ENCODE peak calls at places on chromosomes 12 and 14, in four cellular contexts. I is uterus, Z is stomach, D is WERI-Rb-1. Y is an unnamed sample.

GRCh38 chr12:84315926-84316325 is 596.7 kb downstream of the SLC6A15 start:
- DNase-seq in D (no peak), Z (no peak), I (no peak), Y (no peak)

GRCh38 chr14:92254786-92255185 is 68.2 kb upstream of the SLC24A4 start:
- DNase-seq in I (no peak), D (peak), Z (no peak), Y (peak)

GRCh38 chr12:92191061-92191460 is 45.4 kb upstream of the BTG1 start:
- DNase-seq in D (no peak), Z (no peak), I (no peak), Y (no peak)

GRCh38 chr12:30795660-30796507 is 41.1 kb upstream of the CAPRIN2 start:
- DNase-seq in Z (peak), D (peak), I (peak), Y (peak)

GRCh38 chr12:31732926-31733548 is 4.2 kb upstream of the AMN1 start:
- DNase-seq in I (no peak), D (no peak), Z (no peak), Y (no peak)

GRCh38 chr12:100435948-100436347 is 37.7 kb upstream of the NR1H4 start:
- DNase-seq in Z (no peak), D (no peak), I (no peak), Y (peak)

GRCh38 chr12:4112734-4113396 is 160.7 kb upstream of the CCND2 start:
- DNase-seq in Z (no peak), I (no peak), D (no peak), Y (no peak)

GRCh38 chr12:67663121-67663520 is 14.6 kb downstream of the DYRK2 start:
- DNase-seq in D (no peak), I (no peak), Z (no peak), Y (no peak)

GRCh38 chr12:131894981-131895639 is 688 bp downstream of the ULK1 start:
- DNase-seq in Z (peak), I (no peak), D (no peak), Y (no peak)

GRCh38 chr12:87200289-87200979 is 828.8 kb downstream of the C12orf50 start:
- DNase-seq in Z (no peak), I (no peak), D (no peak), Y (no peak)

GRCh38 chr12:132356686-132357622 is 27.6 kb upstream of the GALNT9 start:
- DNase-seq in I (no peak), Z (no peak), D (peak), Y (peak)

GRCh38 chr12:15256760-15257159 is 35.5 kb upstream of the RERG start:
- DNase-seq in Z (no peak), I (peak), D (no peak), Y (no peak)

GRCh38 chr14:56117765-56118610 is at the start of gene PELI2:
- DNase-seq in Z (peak), D (peak), I (peak), Y (peak)

GRCh38 chr12:85755760-85756159 is 80.4 kb downstream of the RASSF9 start:
- DNase-seq in I (no peak), D (no peak), Z (no peak), Y (no peak)

GRCh38 chr14:100827140-100827517 is 1.2 kb downstream of the MEG3 start:
- DNase-seq in I (no peak), Z (no peak), D (peak), Y (no peak)

GRCh38 chr14:52150162-52150561 is 81.3 kb upstream of the NID2 start:
- DNase-seq in Z (no peak), D (no peak), I (no peak), Y (no peak)

GRCh38 chr12:3803865-3804472 is 51.1 kb upstream of the CRACR2A start:
- DNase-seq in Z (peak), D (peak), I (peak), Y (peak)

GRCh38 chr14:34640826-34641225 is 10.9 kb upstream of the SNX6 start:
- DNase-seq in I (no peak), D (no peak), Z (no peak), Y (no peak)

GRCh38 chr12:20390846-20391245 is 22.5 kb downstream of the PDE3A start:
- DNase-seq in Z (no peak), D (no peak), I (no peak), Y (no peak)

GRCh38 chr12:90854136-90854689 is 100.8 kb downstream of the CCER1 start:
- DNase-seq in I (peak), Z (no peak), D (peak), Y (no peak)

GRCh38 chr14:90543876-90544275 is 147.0 kb downstream of the CALM1 start:
- DNase-seq in Z (no peak), I (no peak), D (no peak), Y (no peak)

GRCh38 chr12:66004922-66005703 is 125.4 kb downstream of the LLPH start:
- DNase-seq in Z (no peak), I (no peak), D (no peak), Y (no peak)

GRCh38 chr14:99232406-99233214 is 39.4 kb downstream of the BCL11B start:
- DNase-seq in Z (no peak), I (no peak), D (no peak), Y (no peak)

GRCh38 chr12:124916370-124917134 is 2.1 kb upstream of the UBC start:
- DNase-seq in D (no peak), Z (peak), I (peak), Y (peak)

GRCh38 chr14:88535149-88535548 is 19.7 kb downstream of the PTPN21 start:
- DNase-seq in Z (no peak), I (no peak), D (no peak), Y (no peak)

GRCh38 chr12:50467441-50467840 is 37.3 kb upstream of the DIP2B start:
- DNase-seq in Z (no peak), D (no peak), I (no peak), Y (no peak)

GRCh38 chr12:66693901-66694513 is 15.1 kb upstream of the GRIP1 start:
- DNase-seq in I (peak), D (peak), Z (no peak), Y (no peak)

GRCh38 chr12:15806826-15807225 is 17.6 kb upstream of the EPS8 start:
- DNase-seq in D (no peak), Z (no peak), I (no peak), Y (no peak)

GRCh38 chr14:99685061-99685995 is 1.2 kb downstream of the CYP46A1 start:
- DNase-seq in Z (peak), I (no peak), D (peak), Y (no peak)

GRCh38 chr12:5096241-5096880 is 52.7 kb downstream of the KCNA5 start:
- DNase-seq in D (no peak), I (no peak), Z (no peak), Y (no peak)

GRCh38 chr12:112149596-112149995 is 24.2 kb downstream of the TRAFD1 start:
- DNase-seq in I (no peak), D (no peak), Z (no peak), Y (no peak)

GRCh38 chr12:47082963-47083621 is 3.3 kb upstream of the AMIGO2 start:
- DNase-seq in I (no peak), D (no peak), Z (no peak), Y (no peak)

GRCh38 chr12:65302891-65303290 is 24.4 kb downstream of the MSRB3 start:
- DNase-seq in I (no peak), D (no peak), Z (no peak), Y (no peak)

GRCh38 chr12:132311201-132311915 is 18.0 kb downstream of the GALNT9 start:
- DNase-seq in I (no peak), Z (no peak), D (no peak), Y (no peak)

GRCh38 chr12:57430117-57430930 is 519 bp downstream of the R3HDM2 start:
- DNase-seq in I (peak), D (no peak), Z (peak), Y (peak)

GRCh38 chr14:100526632-100527031 is 60.6 kb downstream of the BEGAIN start:
- DNase-seq in Z (peak), I (no peak), D (peak), Y (no peak)

GRCh38 chr14:90509403-90509802 is 112.6 kb downstream of the CALM1 start:
- DNase-seq in Z (no peak), I (no peak), D (no peak), Y (no peak)

GRCh38 chr14:104746951-104747481 is 5.9 kb upstream of the SIVA1 start:
- DNase-seq in D (no peak), Z (peak), I (no peak), Y (no peak)

GRCh38 chr14:76715102-76715926 is 46.0 kb upstream of the VASH1 start:
- DNase-seq in D (peak), I (no peak), Z (no peak), Y (no peak)

GRCh38 chr14:94768521-94769412 is 1.1 kb downstream of the GSC start:
- DNase-seq in I (no peak), Z (no peak), D (peak), Y (no peak)
- H3K4me3 ChIP-seq in I (peak), Z (peak), D (peak), Y (no peak)

DNA sequence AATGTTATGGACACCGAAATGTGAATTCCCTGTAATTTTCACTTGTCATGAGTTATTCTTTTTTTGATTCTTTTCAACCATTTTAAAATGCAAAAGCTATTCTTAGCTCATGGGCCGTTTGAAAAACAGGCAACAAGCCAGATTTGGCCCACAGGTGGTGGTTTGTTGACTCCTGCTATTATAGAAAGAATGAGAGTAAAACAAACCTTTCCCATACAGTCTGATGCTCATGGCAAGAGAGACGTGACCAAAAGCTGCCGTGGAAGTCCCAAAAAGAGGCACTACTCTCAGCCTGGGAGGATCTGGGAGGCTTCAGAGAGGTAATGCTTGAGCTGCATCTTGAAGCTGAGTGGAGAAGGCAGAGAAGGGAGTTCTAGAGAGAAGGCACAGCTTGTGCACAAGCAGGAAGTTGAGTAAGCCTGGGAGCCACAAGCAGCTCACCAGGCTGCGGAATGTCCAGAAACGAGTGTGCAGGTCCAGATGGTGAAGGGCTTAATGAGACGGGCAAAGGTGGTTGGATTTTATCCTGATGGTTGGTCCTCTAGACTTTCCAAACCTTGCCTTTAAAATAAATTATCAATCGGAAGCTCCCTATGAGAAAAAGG is 9.6 kb downstream of the PLXNC1 start:
- DNase-seq in I (no peak), Z (no peak), D (no peak), Y (no peak)
- H3K4me3 ChIP-seq in I (no peak), Z (no peak), D (no peak), Y (no peak)

DNA sequence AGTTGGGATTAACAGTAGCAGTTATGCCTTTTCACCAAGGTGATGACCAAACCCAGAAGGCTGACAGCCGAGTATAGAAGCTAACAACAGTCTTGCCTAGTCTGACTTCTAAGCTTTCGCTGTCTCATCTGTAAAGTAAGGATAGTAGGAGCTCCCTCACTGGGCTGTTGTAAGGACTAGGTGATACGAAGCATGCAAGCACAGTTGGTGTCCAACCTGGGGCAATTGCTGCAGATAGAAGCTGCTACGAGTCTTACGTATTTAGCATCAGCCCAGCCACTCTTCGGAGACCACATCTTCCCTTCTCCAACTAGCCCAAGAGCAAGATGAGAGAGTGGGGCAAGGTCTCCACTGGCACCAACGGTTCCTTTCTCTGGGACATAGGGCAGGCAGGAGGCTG is 6.0 kb downstream of the HAL start:
- DNase-seq in D (no peak), I (no peak), Z (no peak), Y (no peak)
- H3K4me3 ChIP-seq in D (no peak), I (no peak), Z (no peak), Y (no peak)

GRCh38 chr14:72804653-72805180 is 89.2 kb downstream of the DPF3 start:
- DNase-seq in Z (no peak), D (no peak), I (no peak), Y (no peak)

GRCh38 chr14:72800848-72801370 is 93.0 kb downstream of the DPF3 start:
- DNase-seq in Z (no peak), I (no peak), D (no peak), Y (no peak)

GRCh38 chr14:72801381-72801812 is 92.5 kb downstream of the DPF3 start:
- DNase-seq in D (no peak), Z (no peak), I (no peak), Y (no peak)

GRCh38 chr14:72801841-72802587 is 91.9 kb downstream of the DPF3 start:
- DNase-seq in I (no peak), Z (no peak), D (no peak), Y (no peak)

DNA sequence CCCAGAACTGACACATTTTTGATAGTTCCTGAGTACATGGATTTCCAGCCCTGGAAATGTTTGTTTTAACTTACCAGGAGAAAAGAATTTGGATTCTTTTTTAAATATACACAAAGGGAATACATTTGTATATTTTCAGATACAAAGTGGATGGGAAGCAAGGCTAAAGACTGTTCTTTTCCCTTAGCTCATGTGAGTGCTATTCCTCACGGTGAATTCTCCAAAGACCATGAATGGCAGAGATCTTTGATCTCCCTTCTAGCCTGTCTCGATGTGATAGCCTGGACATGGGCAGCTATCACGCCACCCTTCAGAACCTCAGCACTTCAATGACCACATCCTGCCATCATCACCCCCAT is 91.3 kb downstream of the DPF3 start:
- DNase-seq in I (no peak), Z (no peak), D (no peak), Y (no peak)
- H3K4me3 ChIP-seq in I (no peak), Z (no peak), D (no peak), Y (no peak)

DNA sequence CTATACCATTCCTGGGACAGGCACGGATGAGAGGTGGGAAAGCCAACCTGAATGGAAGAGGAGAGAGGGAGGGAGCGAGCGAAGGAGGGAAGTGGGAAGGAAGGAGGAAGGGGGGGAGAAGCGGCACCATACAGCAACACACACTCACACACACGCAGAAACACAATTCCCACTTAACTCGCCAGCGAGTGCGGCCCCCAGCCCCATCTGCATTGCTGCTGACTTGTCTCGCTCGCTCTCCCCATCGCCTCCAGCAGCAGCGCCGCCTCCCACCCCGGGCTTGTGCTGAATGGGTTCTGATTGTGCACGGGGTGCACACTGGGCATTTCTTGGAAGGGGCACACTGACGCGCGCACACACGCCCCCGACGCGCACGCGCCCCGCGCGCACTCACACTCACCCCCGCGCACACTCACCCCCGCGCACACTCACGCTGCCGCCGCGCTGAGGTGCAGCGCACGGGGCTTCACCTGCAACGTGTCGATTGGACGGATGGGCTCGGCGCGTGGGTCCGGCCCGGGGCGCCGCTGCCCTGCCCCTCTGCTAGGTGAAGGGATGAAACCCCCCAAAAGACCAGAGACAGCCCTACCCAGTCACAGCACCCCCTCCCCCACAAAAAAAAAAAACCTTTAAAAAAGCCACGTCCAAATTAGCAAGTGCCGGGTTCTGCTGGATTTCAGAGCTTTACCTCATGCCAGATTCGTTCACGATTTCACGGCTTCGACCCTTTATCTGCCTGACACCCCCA is 680 bp downstream of the GRIN2B start:
- DNase-seq in I (no peak), D (peak), Z (no peak), Y (no peak)
- H3K4me3 ChIP-seq in I (no peak), D (peak), Z (peak), Y (no peak)

GRCh38 chr12:121849660-121850059 is 9.0 kb downstream of the HPD start:
- DNase-seq in Z (no peak), D (no peak), I (no peak), Y (no peak)
- H3K4me3 ChIP-seq in Z (no peak), D (no peak), I (no peak), Y (no peak)

GRCh38 chr12:6823161-6824084 is 1.8 kb downstream of the GPR162 start:
- DNase-seq in D (peak), I (no peak), Z (no peak), Y (no peak)

GRCh38 chr12:6824085-6824800 is 2.6 kb downstream of the GPR162 start:
- DNase-seq in Z (no peak), D (no peak), I (no peak), Y (no peak)

GRCh38 chr12:6825398-6826124 is 2.6 kb upstream of the P3H3 start:
- DNase-seq in I (peak), D (peak), Z (peak), Y (peak)

GRCh38 chr12:6826125-6826733 is 2.0 kb upstream of the P3H3 start:
- DNase-seq in D (no peak), I (no peak), Z (no peak), Y (no peak)

GRCh38 chr12:6824962-6825381 is 3.2 kb upstream of the P3H3 start:
- DNase-seq in I (no peak), Z (no peak), D (no peak), Y (no peak)
- H3K4me3 ChIP-seq in I (peak), Z (no peak), D (no peak), Y (no peak)